ENCODE peak calls at places on chromosomes 3 and 15, in nine cellular contexts. One of them, this sample, is unnamed.

GRCh38 chr3:197428117-197428761 is 127.5 kb downstream of the BDH1 start:
- DNase-seq in astrocyte of the cerebellum: no peak
- DNase-seq in fibroblast of mammary gland: peak; percentile 17
- DNase-seq in stomach: peak; percentile 65
- DNase-seq in endothelial cell of umbilical vein: peak; percentile 63
- DNase-seq in foreskin fibroblast: peak; percentile 65
- DNase-seq in PC-3: peak; percentile 57
- DNase-seq in NB4: peak; percentile 66
- DNase-seq in fibroblast of pulmonary artery: peak; percentile 28
- DNase-seq in this sample: no peak

GRCh38 chr3:190586631-190587000 is 72.7 kb downstream of the IL1RAP start:
- DNase-seq in fibroblast of pulmonary artery: peak; percentile 62
- DNase-seq in fibroblast of mammary gland: peak; percentile 86
- DNase-seq in endothelial cell of umbilical vein: peak; percentile 27
- DNase-seq in PC-3: peak; percentile 81
- DNase-seq in astrocyte of the cerebellum: no peak
- DNase-seq in NB4: peak; percentile 82
- DNase-seq in stomach: no peak
- DNase-seq in foreskin fibroblast: peak; percentile 73
- DNase-seq in this sample: no peak

GRCh38 chr3:160400048-160400630 is 689 bp downstream of the SMC4 start:
- DNase-seq in PC-3: peak; percentile 21
- DNase-seq in fibroblast of mammary gland: peak; percentile 52
- DNase-seq in stomach: peak; percentile 40
- DNase-seq in astrocyte of the cerebellum: no peak
- DNase-seq in endothelial cell of umbilical vein: peak; percentile 78
- DNase-seq in fibroblast of pulmonary artery: peak; percentile 73
- DNase-seq in foreskin fibroblast: peak; percentile 73
- DNase-seq in NB4: peak; percentile 63
- DNase-seq in this sample: peak; percentile 30

GRCh38 chr3:39279745-39280517 is at the start of gene CX3CR1:
- DNase-seq in fibroblast of mammary gland: no peak
- DNase-seq in stomach: no peak
- DNase-seq in PC-3: no peak
- DNase-seq in foreskin fibroblast: no peak
- DNase-seq in astrocyte of the cerebellum: no peak
- DNase-seq in fibroblast of pulmonary artery: no peak
- DNase-seq in endothelial cell of umbilical vein: no peak
- DNase-seq in NB4: peak; percentile 48
- DNase-seq in this sample: no peak

GRCh38 chr15:60523056-60523455 is 44.1 kb upstream of the ICE2 start:
- DNase-seq in foreskin fibroblast: peak; percentile 69
- DNase-seq in fibroblast of mammary gland: peak; percentile 83
- DNase-seq in endothelial cell of umbilical vein: peak; percentile 52
- DNase-seq in PC-3: peak; percentile 85
- DNase-seq in stomach: no peak
- DNase-seq in NB4: no peak
- DNase-seq in astrocyte of the cerebellum: peak; percentile 16
- DNase-seq in fibroblast of pulmonary artery: peak; percentile 51
- DNase-seq in this sample: no peak

GRCh38 chr3:170117134-170117533 is 64.4 kb downstream of the PHC3 start:
- DNase-seq in astrocyte of the cerebellum: no peak
- DNase-seq in foreskin fibroblast: peak; percentile 8
- DNase-seq in fibroblast of mammary gland: peak; percentile 11
- DNase-seq in PC-3: peak; percentile 26
- DNase-seq in stomach: no peak
- DNase-seq in fibroblast of pulmonary artery: peak; percentile 20
- DNase-seq in endothelial cell of umbilical vein: peak; percentile 16
- DNase-seq in NB4: peak; percentile 9
- DNase-seq in this sample: no peak

GRCh38 chr3:172260381-172260780 is 187.9 kb downstream of the GHSR start:
- DNase-seq in astrocyte of the cerebellum: no peak
- DNase-seq in foreskin fibroblast: peak; percentile 61
- DNase-seq in PC-3: no peak
- DNase-seq in fibroblast of mammary gland: no peak
- DNase-seq in stomach: no peak
- DNase-seq in NB4: no peak
- DNase-seq in fibroblast of pulmonary artery: peak; percentile 52
- DNase-seq in endothelial cell of umbilical vein: no peak
- DNase-seq in this sample: no peak

GRCh38 chr15:35546581-35547381 is 816 bp upstream of the DPH6 start:
- DNase-seq in fibroblast of pulmonary artery: no peak
- DNase-seq in stomach: no peak
- DNase-seq in endothelial cell of umbilical vein: no peak
- DNase-seq in astrocyte of the cerebellum: no peak
- DNase-seq in fibroblast of mammary gland: no peak
- DNase-seq in foreskin fibroblast: no peak
- DNase-seq in PC-3: peak; percentile 6
- DNase-seq in NB4: no peak
- DNase-seq in this sample: peak; percentile 12

GRCh38 chr15:74399511-74400312 is 32.3 kb upstream of the CYP11A1 start:
- DNase-seq in stomach: no peak
- DNase-seq in endothelial cell of umbilical vein: no peak
- DNase-seq in fibroblast of pulmonary artery: no peak
- DNase-seq in foreskin fibroblast: peak; percentile 86
- DNase-seq in PC-3: peak; percentile 76
- DNase-seq in astrocyte of the cerebellum: no peak
- DNase-seq in NB4: peak; percentile 94
- DNase-seq in fibroblast of mammary gland: peak; percentile 89
- DNase-seq in this sample: no peak

GRCh38 chr15:89278307-89278706 is 34.5 kb downstream of the FANCI start:
- DNase-seq in fibroblast of pulmonary artery: no peak
- DNase-seq in astrocyte of the cerebellum: no peak
- DNase-seq in NB4: no peak
- DNase-seq in PC-3: peak; percentile 42
- DNase-seq in stomach: no peak
- DNase-seq in endothelial cell of umbilical vein: no peak
- DNase-seq in fibroblast of mammary gland: peak; percentile 68
- DNase-seq in foreskin fibroblast: peak; percentile 59
- DNase-seq in this sample: no peak

GRCh38 chr15:31234815-31235214 is 91.8 kb upstream of the KLF13 start:
- DNase-seq in fibroblast of pulmonary artery: no peak
- DNase-seq in fibroblast of mammary gland: no peak
- DNase-seq in NB4: no peak
- DNase-seq in astrocyte of the cerebellum: no peak
- DNase-seq in foreskin fibroblast: no peak
- DNase-seq in stomach: no peak
- DNase-seq in PC-3: no peak
- DNase-seq in endothelial cell of umbilical vein: no peak
- DNase-seq in this sample: no peak

DNA sequence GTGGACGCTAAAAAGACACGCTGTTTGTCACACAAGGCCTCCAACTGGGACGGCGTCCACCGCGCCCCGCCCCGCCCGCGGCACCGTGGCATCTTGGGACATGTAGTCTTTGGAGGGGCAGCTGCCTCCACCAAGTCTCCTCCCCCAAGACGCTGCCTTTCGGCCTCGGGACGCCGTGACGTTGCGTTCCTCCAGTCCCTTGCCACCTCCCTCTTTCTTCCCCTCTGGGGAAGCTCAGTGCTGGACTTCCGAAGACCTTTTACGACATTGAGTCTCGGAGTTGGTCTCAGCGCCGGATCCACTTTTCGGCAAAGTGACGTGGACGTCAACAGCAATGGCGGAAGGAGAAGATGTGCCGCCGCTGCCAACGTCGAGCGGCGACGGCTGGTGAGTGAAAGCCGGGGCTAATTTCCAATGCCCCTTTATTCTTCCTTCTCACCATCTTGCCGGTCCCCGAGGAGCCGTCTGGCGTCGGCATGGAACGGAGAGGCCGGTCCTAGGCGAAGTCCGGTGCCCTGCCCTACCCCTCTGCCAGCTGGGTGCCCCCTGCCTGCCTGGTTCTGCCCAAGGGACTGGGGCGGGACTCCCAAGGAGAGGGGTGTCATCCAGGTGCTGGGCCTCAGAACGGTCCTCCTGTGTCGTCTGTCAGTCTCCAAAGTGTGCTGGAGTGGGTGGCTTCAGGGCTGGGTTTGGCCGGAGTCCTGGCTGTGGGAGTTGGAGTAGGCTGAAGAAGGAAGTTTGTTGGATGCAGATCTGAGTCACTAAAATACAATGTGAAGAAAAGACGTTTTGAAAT is at the start of gene TBC1D23:
- DNase-seq in endothelial cell of umbilical vein: peak; percentile 100
- DNase-seq in astrocyte of the cerebellum: peak; percentile 99
- DNase-seq in foreskin fibroblast: peak; percentile 100
- DNase-seq in PC-3: peak; percentile 100
- DNase-seq in stomach: peak; percentile 97
- DNase-seq in fibroblast of pulmonary artery: peak; percentile 100
- DNase-seq in fibroblast of mammary gland: peak; percentile 100
- DNase-seq in NB4: peak; percentile 99
- DNase-seq in this sample: peak; percentile 95
- TF ChIP-seq CTCF in endothelial cell of umbilical vein: peak; percentile 4
- TF ChIP-seq CTCF in astrocyte of the cerebellum: no peak
- TF ChIP-seq CTCF in foreskin fibroblast: no peak
- TF ChIP-seq CTCF in PC-3: no peak
- TF ChIP-seq CTCF in stomach: no peak
- TF ChIP-seq CTCF in fibroblast of pulmonary artery: no peak
- TF ChIP-seq CTCF in fibroblast of mammary gland: no peak
- TF ChIP-seq CTCF in NB4: no peak
- TF ChIP-seq CTCF in this sample: no peak

GRCh38 chr15:66905954-66906353 is 159.4 kb upstream of the SMAD3 start:
- DNase-seq in PC-3: no peak
- DNase-seq in fibroblast of pulmonary artery: no peak
- DNase-seq in endothelial cell of umbilical vein: no peak
- DNase-seq in fibroblast of mammary gland: no peak
- DNase-seq in foreskin fibroblast: no peak
- DNase-seq in NB4: peak; percentile 37
- DNase-seq in stomach: no peak
- DNase-seq in astrocyte of the cerebellum: no peak
- DNase-seq in this sample: no peak
- TF ChIP-seq CTCF in PC-3: peak; percentile 29
- TF ChIP-seq CTCF in fibroblast of pulmonary artery: peak; percentile 10
- TF ChIP-seq CTCF in endothelial cell of umbilical vein: no peak
- TF ChIP-seq CTCF in fibroblast of mammary gland: peak; percentile 29
- TF ChIP-seq CTCF in foreskin fibroblast: no peak
- TF ChIP-seq CTCF in NB4: peak; percentile 30
- TF ChIP-seq CTCF in stomach: no peak
- TF ChIP-seq CTCF in astrocyte of the cerebellum: no peak
- TF ChIP-seq CTCF in this sample: no peak

DNA sequence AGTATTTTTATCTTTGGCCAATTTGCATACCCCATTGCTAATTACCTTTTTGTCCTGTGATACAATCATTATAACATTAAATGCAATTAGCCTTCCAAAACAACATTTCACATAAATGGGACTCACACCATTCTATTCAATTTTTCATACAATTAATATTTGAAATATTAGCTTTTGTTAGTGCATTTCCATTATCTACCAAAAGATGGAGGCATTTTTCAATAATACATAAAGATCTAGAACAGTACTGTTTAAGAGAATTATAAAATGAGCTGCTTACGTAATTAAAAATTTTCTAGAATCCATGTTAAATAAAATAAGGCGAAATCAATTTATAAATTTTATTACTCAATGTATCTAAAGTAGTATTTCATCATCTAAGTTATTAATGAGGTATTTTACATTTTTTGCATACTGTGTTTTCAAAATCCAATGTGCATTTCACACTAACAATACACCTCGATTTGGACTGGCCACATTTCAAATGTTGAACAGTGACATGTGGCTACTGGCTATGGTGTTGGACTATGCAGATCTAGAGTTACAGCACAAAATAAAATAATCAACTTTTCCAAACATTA is 74.3 kb downstream of the TJP1 start:
- DNase-seq in PC-3: peak; percentile 64
- DNase-seq in fibroblast of mammary gland: peak; percentile 36
- DNase-seq in NB4: no peak
- DNase-seq in endothelial cell of umbilical vein: peak; percentile 49
- DNase-seq in astrocyte of the cerebellum: no peak
- DNase-seq in stomach: no peak
- DNase-seq in foreskin fibroblast: peak; percentile 31
- DNase-seq in fibroblast of pulmonary artery: peak; percentile 59
- DNase-seq in this sample: no peak
- TF ChIP-seq CTCF in PC-3: peak; percentile 71
- TF ChIP-seq CTCF in fibroblast of mammary gland: peak; percentile 46
- TF ChIP-seq CTCF in NB4: no peak
- TF ChIP-seq CTCF in endothelial cell of umbilical vein: peak; percentile 7
- TF ChIP-seq CTCF in astrocyte of the cerebellum: no peak
- TF ChIP-seq CTCF in stomach: peak; percentile 31
- TF ChIP-seq CTCF in foreskin fibroblast: no peak
- TF ChIP-seq CTCF in fibroblast of pulmonary artery: peak; percentile 43
- TF ChIP-seq CTCF in this sample: peak; percentile 39

GRCh38 chr3:134299888-134300206 is 49.2 kb upstream of the RYK start:
- DNase-seq in stomach: no peak
- DNase-seq in astrocyte of the cerebellum: no peak
- DNase-seq in endothelial cell of umbilical vein: no peak
- DNase-seq in fibroblast of mammary gland: no peak
- DNase-seq in foreskin fibroblast: peak; percentile 51
- DNase-seq in PC-3: no peak
- DNase-seq in NB4: no peak
- DNase-seq in fibroblast of pulmonary artery: no peak
- DNase-seq in this sample: no peak

GRCh38 chr3:134300520-134300919 is 49.9 kb upstream of the RYK start:
- DNase-seq in endothelial cell of umbilical vein: no peak
- DNase-seq in stomach: no peak
- DNase-seq in fibroblast of pulmonary artery: no peak
- DNase-seq in fibroblast of mammary gland: no peak
- DNase-seq in astrocyte of the cerebellum: no peak
- DNase-seq in foreskin fibroblast: peak; percentile 9
- DNase-seq in NB4: no peak
- DNase-seq in PC-3: no peak
- DNase-seq in this sample: no peak

GRCh38 chr3:134302674-134303073 is 52.0 kb upstream of the RYK start:
- DNase-seq in NB4: no peak
- DNase-seq in foreskin fibroblast: no peak
- DNase-seq in astrocyte of the cerebellum: no peak
- DNase-seq in endothelial cell of umbilical vein: no peak
- DNase-seq in fibroblast of mammary gland: no peak
- DNase-seq in fibroblast of pulmonary artery: no peak
- DNase-seq in stomach: peak; percentile 74
- DNase-seq in PC-3: peak; percentile 26
- DNase-seq in this sample: no peak

GRCh38 chr3:134298281-134298680 is 47.6 kb upstream of the RYK start:
- DNase-seq in endothelial cell of umbilical vein: no peak
- DNase-seq in PC-3: no peak
- DNase-seq in NB4: no peak
- DNase-seq in foreskin fibroblast: no peak
- DNase-seq in astrocyte of the cerebellum: no peak
- DNase-seq in fibroblast of pulmonary artery: no peak
- DNase-seq in stomach: no peak
- DNase-seq in fibroblast of mammary gland: no peak
- DNase-seq in this sample: no peak

DNA sequence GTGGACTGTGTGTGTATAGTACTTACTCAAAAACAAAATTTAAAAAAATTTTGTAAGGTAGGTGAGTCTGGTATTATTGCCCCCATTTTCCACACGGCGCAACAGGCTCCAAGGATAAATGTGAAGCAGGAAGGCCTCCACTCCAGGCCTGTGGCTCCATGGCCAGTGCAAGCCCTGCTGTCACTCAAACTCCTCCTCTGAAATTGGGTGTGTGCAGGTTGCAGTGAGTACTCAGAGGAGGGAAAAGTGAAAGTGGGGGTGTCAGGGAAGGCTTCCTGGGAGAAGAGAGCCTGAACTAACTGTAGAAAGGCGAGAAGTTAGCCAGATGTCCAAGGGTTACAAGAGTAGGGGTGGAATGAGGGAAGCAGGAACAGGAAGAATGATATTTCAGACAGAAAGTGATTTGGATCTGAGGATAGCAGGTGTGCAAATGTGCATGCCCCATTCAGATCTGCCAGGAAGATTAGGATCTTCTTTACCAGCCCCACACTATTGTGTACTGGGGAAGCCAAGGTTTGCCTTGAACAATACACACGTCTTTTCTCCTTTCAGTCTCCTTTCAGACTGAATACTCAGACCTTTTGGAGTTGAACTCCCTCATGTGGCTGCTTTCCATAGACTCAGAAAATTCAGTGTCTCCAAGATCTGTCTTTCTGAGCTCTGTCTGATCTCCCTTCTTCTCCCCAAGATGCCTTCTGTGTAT is 48.7 kb upstream of the RYK start:
- DNase-seq in fibroblast of pulmonary artery: peak; percentile 70
- DNase-seq in endothelial cell of umbilical vein: peak; percentile 22
- DNase-seq in PC-3: peak; percentile 43
- DNase-seq in fibroblast of mammary gland: peak; percentile 55
- DNase-seq in NB4: peak; percentile 21
- DNase-seq in stomach: no peak
- DNase-seq in astrocyte of the cerebellum: peak; percentile 22
- DNase-seq in foreskin fibroblast: peak; percentile 66
- DNase-seq in this sample: no peak
- TF ChIP-seq CTCF in fibroblast of pulmonary artery: peak; percentile 58
- TF ChIP-seq CTCF in endothelial cell of umbilical vein: no peak
- TF ChIP-seq CTCF in PC-3: peak; percentile 35
- TF ChIP-seq CTCF in fibroblast of mammary gland: peak; percentile 48
- TF ChIP-seq CTCF in NB4: no peak
- TF ChIP-seq CTCF in stomach: no peak
- TF ChIP-seq CTCF in astrocyte of the cerebellum: peak; percentile 53
- TF ChIP-seq CTCF in foreskin fibroblast: peak; percentile 49
- TF ChIP-seq CTCF in this sample: no peak